ENCODE peak calls at places on chromosomes 12 and 14, in seven cellular contexts. F is fibroblast of lung; N is spleen; Y is GM13977; M is neural progenitor cell; L is tibial artery; V is CD8-positive, alpha-beta T cell. G is an unnamed sample.

GRCh38 chr12:58177366-58177765 is 236.0 kb downstream of the ATP23 start:
- DNase-seq in V (no peak), F (no peak), Y (no peak), L (no peak), N (no peak), M (no peak), G (no peak)

GRCh38 chr12:5088586-5089264 is 45.0 kb downstream of the KCNA5 start:
- DNase-seq in N (no peak), M (no peak), Y (no peak), V (no peak), F (peak; percentile 97), L (no peak), G (no peak)

GRCh38 chr14:64644629-64645028 is 59.6 kb upstream of the PLEKHG3 start:
- DNase-seq in F (no peak), N (no peak), M (no peak), L (no peak), V (no peak), Y (no peak), G (no peak)

GRCh38 chr12:129826273-129826672 is 77.6 kb downstream of the TMEM132D start:
- DNase-seq in L (no peak), F (no peak), Y (no peak), N (no peak), V (no peak), M (no peak), G (no peak)

GRCh38 chr14:50000215-50001145 is 107.6 kb downstream of the ARF6 start:
- DNase-seq in Y (peak; percentile 62), N (peak; percentile 92), M (peak; percentile 23), L (peak; percentile 86), F (peak; percentile 71), V (peak; percentile 58), G (no peak)

GRCh38 chr14:34665785-34666425 is 36.0 kb upstream of the SNX6 start:
- DNase-seq in Y (no peak), N (no peak), V (peak; percentile 12), M (no peak), F (peak; percentile 92), L (no peak), G (no peak)

GRCh38 chr12:12442548-12443071 is 85.7 kb downstream of the BORCS5 start:
- DNase-seq in F (peak; percentile 53), N (no peak), L (no peak), V (no peak), M (no peak), Y (no peak), G (no peak)

GRCh38 chr14:89307409-89307808 is 109.6 kb downstream of the FOXN3 start:
- DNase-seq in Y (no peak), L (no peak), F (no peak), M (no peak), V (no peak), N (no peak), G (no peak)

GRCh38 chr12:77940566-77940965 is 109.9 kb downstream of the NAV3 start:
- DNase-seq in F (peak; percentile 74), M (no peak), L (no peak), N (no peak), Y (no peak), V (no peak), G (no peak)

GRCh38 chr12:96308881-96309280 is 91.4 kb downstream of the CDK17 start:
- DNase-seq in M (no peak), Y (no peak), L (no peak), F (peak; percentile 34), V (no peak), N (no peak), G (no peak)

GRCh38 chr12:76890407-76891143 is 11.8 kb upstream of the CSRP2 start:
- DNase-seq in L (no peak), N (no peak), V (peak; percentile 13), F (no peak), M (no peak), Y (no peak), G (no peak)

GRCh38 chr14:84442481-84442880 is 1087.5 kb upstream of the FLRT2 start:
- DNase-seq in Y (no peak), L (no peak), N (no peak), V (no peak), F (peak; percentile 0), M (no peak), G (no peak)

GRCh38 chr12:48795550-48796455 is 6.9 kb upstream of the ADCY6 start:
- DNase-seq in L (peak; percentile 83), Y (peak; percentile 84), V (peak; percentile 37), N (no peak), F (peak; percentile 82), M (peak; percentile 84), G (no peak)

GRCh38 chr14:99792551-99793212 is 531 bp upstream of the EML1 start:
- DNase-seq in N (no peak), L (peak; percentile 74), M (peak; percentile 52), V (no peak), Y (no peak), F (peak; percentile 34), G (no peak)

DNA sequence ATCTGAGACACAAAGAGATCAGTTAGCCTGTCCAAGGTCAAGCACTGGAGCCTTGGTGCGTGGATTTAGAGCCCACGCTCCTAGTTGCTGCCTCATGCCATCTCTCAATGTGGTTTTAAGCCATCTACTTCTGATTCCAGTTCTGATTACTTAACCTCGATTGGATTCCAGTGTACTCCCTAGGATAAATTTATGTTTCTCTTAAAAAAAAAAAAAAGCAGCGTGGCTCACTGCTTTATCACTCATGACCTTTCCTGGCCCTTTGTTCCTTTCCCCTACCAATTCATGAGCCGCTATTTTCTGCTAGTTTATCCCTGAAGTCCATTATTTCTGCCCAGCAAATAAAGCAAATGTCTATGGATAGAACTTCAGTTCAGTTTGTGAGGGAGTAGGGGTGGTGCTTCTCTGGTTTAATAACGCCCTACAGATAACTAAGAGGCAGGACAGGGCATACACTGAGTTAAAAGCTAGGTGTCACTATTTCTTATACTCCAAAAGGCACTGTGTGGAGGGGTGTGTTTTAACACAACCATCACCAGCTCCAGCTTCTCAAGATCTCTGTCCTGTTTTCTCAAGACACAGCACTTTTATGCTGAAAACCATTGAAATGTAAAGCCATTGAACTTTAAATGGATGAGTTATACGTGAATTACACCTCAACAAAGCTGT is 9.8 kb upstream of the PARP11 start:
- DNase-seq in M (no peak), F (peak; percentile 31), Y (peak; percentile 31), L (no peak), N (no peak), V (no peak), G (no peak)
- TF ChIP-seq CTCF in M (peak; percentile 25), F (peak; percentile 35), Y (peak; percentile 42), L (no peak), N (no peak), V (no peak), G (peak; percentile 61)

DNA sequence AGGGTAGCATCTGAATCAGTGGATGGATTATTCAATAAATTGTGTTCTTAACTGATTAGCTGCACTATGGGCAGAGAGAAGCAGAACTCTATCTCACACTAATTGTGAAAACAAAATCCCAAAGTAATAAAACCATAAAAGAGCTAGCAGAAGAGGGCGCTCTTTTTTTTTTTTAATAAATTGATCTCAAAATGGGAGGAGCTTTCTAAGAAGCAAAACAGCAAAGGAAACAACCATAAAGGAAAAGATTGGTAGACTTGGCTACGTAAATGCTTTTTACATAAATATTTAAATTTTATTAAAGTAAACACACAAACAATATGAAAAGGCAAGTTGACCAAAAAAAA is 1.5 kb upstream of the TM7SF3 start:
- DNase-seq in F (peak; percentile 73), L (no peak), Y (peak; percentile 47), N (no peak), V (no peak), M (no peak), G (no peak)
- TF ChIP-seq CTCF in F (peak; percentile 31), L (peak; percentile 39), Y (peak; percentile 33), N (peak; percentile 31), V (peak; percentile 76), M (peak; percentile 52), G (peak; percentile 83)

DNA sequence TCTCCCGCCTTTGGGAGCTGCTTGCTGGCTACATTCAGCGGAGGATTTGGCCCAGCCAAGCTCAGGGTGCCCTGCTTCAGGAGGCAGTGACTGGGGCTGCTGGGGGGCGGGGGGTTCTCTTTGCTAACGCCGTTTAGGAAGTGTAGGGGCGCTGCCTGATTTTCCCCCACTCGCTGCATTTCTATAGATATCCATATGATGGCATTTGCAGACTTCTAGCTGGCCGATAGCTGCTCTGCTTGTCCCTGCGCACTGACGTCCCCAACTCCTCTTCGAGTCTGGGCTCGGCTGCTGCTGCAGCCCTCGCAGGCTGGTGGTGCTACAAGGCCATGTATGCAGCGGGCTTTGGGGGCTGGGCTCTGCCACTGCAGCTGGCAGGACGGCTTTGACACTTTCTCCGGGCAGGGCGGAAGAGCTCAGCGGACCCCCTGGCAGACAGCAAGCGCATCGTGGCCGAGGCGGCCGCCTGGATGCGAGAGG is 3.1 kb downstream of the LRFN5 start:
- DNase-seq in Y (no peak), N (peak; percentile 77), L (no peak), V (no peak), F (peak; percentile 87), M (peak; percentile 85), G (peak; percentile 70)
- TF ChIP-seq CTCF in Y (no peak), N (no peak), L (no peak), V (no peak), F (peak; percentile 61), M (peak; percentile 54), G (peak; percentile 29)

GRCh38 chr14:95188372-95188771 is 31.0 kb upstream of the DICER1 start:
- DNase-seq in N (no peak), M (no peak), Y (no peak), F (no peak), L (no peak), V (no peak), G (no peak)

GRCh38 chr14:95190857-95191256 is 33.5 kb upstream of the DICER1 start:
- DNase-seq in L (no peak), F (no peak), V (no peak), N (no peak), M (no peak), Y (no peak), G (no peak)

GRCh38 chr14:95190346-95190840 is 33.1 kb upstream of the DICER1 start:
- DNase-seq in F (no peak), V (no peak), N (no peak), Y (peak; percentile 2), M (no peak), L (no peak), G (no peak)

GRCh38 chr14:95191445-95192199 is 34.3 kb upstream of the DICER1 start:
- DNase-seq in L (no peak), N (no peak), M (no peak), F (no peak), V (no peak), Y (peak; percentile 2), G (no peak)

DNA sequence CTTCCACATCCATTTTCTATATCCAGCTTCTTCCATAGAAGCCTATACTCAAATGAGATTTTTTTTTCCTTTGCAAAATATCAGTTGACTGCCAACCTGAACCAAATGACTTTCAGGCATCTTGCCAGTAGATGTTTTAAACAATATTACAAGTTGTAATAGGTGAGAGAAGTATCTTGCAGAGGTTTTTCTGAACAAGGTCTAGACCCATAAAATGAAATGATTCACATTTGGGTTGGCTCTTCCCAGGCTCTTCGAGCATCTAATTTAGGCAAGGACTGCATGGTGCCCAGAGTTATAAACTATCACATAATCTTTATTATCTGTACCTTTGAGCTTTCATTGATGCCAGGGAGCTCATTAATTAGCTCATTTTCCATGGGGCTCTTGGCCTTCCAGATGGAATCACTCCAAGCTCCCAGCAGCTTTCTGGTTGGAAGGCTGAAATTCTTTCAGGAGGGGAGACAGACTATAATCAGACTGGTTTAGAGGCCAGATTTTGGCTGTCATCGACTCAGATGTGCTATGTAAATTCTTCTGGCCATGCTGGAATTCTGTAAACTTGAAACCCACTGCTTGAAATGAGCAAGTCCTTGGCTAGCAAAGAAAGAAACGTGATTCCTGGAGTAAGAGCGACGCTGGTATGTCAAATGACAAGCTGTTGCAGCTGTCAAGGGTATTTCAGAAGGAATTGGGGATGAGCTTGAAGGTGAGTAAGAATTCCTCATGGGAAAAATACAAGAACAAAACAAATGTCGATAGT is 32.3 kb upstream of the DICER1 start:
- DNase-seq in M (no peak), F (no peak), N (no peak), Y (no peak), V (no peak), L (no peak), G (no peak)
- TF ChIP-seq CTCF in M (no peak), F (no peak), N (no peak), Y (no peak), V (no peak), L (no peak), G (no peak)

G was measured in chondrocyte.